ENCODE peak calls at places on chromosome 19, in six cellular contexts. M, G, E, V, W and Y are unnamed samples.

GRCh38 chr19:5220361-5220760 is 120.3 kb downstream of the PTPRS start:
- DNase-seq in E (no peak), W (no peak), V (no peak), M (no peak), G (no peak), Y (no peak)

GRCh38 chr19:44587863-44588752 is 25.3 kb upstream of the IGSF23 start:
- DNase-seq in M (no peak), W (no peak), V (no peak), G (peak), E (no peak), Y (no peak)

GRCh38 chr19:14440049-14440448 is 6.9 kb downstream of the PKN1 start:
- DNase-seq in G (no peak), M (peak), V (peak), W (peak), E (peak), Y (peak)

GRCh38 chr19:27822336-27822735 is 1390.6 kb downstream of the UQCRFS1 start:
- DNase-seq in V (no peak), E (no peak), M (no peak), W (no peak), G (no peak), Y (no peak)

GRCh38 chr19:46076951-46077814 is 36.4 kb upstream of the IGFL4 start:
- DNase-seq in M (no peak), E (no peak), V (peak), G (peak), W (no peak), Y (peak)

GRCh38 chr19:16587031-16588023 is 15.1 kb upstream of the SLC35E1 start:
- DNase-seq in V (no peak), G (no peak), W (no peak), E (peak), M (no peak), Y (peak)

GRCh38 chr19:33472696-33473624 is 48.6 kb downstream of the PEPD start:
- DNase-seq in M (no peak), E (no peak), W (no peak), V (no peak), G (peak), Y (no peak)

GRCh38 chr19:50478901-50479715 is 2.5 kb upstream of the GARIN5A start:
- DNase-seq in W (no peak), M (no peak), E (no peak), V (no peak), G (no peak), Y (peak)

GRCh38 chr19:46489445-46490272 is 6.0 kb downstream of the PNMA8B start:
- DNase-seq in G (no peak), E (no peak), W (peak), M (peak), V (no peak), Y (no peak)

GRCh38 chr19:35885909-35886308 is 14.4 kb downstream of the NFKBID start:
- DNase-seq in G (no peak), V (no peak), M (no peak), W (no peak), E (no peak), Y (no peak)

GRCh38 chr19:41597600-41598041 is 21.7 kb downstream of the CEACAM21 start:
- DNase-seq in V (peak), W (peak), G (peak), M (peak), E (peak), Y (peak)

GRCh38 chr19:5147971-5148793 is 179.3 kb downstream of the KDM4B start:
- DNase-seq in G (no peak), V (peak), W (peak), M (peak), E (no peak), Y (no peak)

GRCh38 chr19:10246511-10246910 is 5.5 kb upstream of the MRPL4 start:
- DNase-seq in M (no peak), E (no peak), V (no peak), W (no peak), G (no peak), Y (no peak)

GRCh38 chr19:46461537-46461936 is 9.8 kb downstream of the PNMA8A start:
- DNase-seq in V (no peak), W (no peak), M (no peak), G (no peak), E (no peak), Y (no peak)

GRCh38 chr19:58555920-58556632 is 1.2 kb upstream of the CHMP2A start:
- DNase-seq in M (peak), G (no peak), E (no peak), W (no peak), V (no peak), Y (no peak)

GRCh38 chr19:45428385-45429231 is 4.9 kb upstream of the ERCC1 start:
- DNase-seq in M (peak), W (peak), G (no peak), E (no peak), V (no peak), Y (no peak)

GRCh38 chr19:42122691-42123607 is 9.3 kb downstream of the POU2F2 start:
- DNase-seq in V (no peak), E (no peak), W (no peak), G (no peak), M (no peak), Y (no peak)

GRCh38 chr19:38781058-38781457 is 7.7 kb upstream of the LGALS7 start:
- DNase-seq in W (no peak), M (no peak), E (no peak), G (no peak), V (no peak), Y (no peak)

GRCh38 chr19:48988860-48989259 is 4.2 kb downstream of the GYS1 start:
- DNase-seq in G (no peak), W (no peak), V (no peak), E (no peak), M (no peak), Y (no peak)

GRCh38 chr19:38958301-38958700 is 17.2 kb downstream of the FBXO17 start:
- DNase-seq in G (no peak), M (no peak), W (no peak), V (no peak), E (no peak), Y (no peak)

GRCh38 chr19:23998568-23998967 is 83.9 kb downstream of the ZNF726 start:
- DNase-seq in M (no peak), W (no peak), V (no peak), G (no peak), E (no peak), Y (no peak)

GRCh38 chr19:14118165-14119051 is 846 bp upstream of the PRKACA start:
- DNase-seq in G (no peak), V (peak), E (peak), W (peak), M (peak), Y (peak)

GRCh38 chr19:29311391-29311790 is 98.4 kb upstream of the UQCRFS1 start:
- DNase-seq in E (no peak), M (no peak), W (no peak), V (no peak), G (no peak), Y (no peak)

GRCh38 chr19:29596885-29597525 is 9.1 kb upstream of the POP4 start:
- DNase-seq in M (no peak), V (no peak), G (peak), W (no peak), E (no peak), Y (no peak)

GRCh38 chr19:10113964-10114650 is 2.6 kb downstream of the P2RY11 start:
- DNase-seq in W (no peak), G (no peak), M (no peak), V (no peak), E (no peak), Y (no peak)

GRCh38 chr19:35179830-35180229 is 25.3 kb downstream of the FXYD5 start:
- DNase-seq in G (no peak), E (no peak), M (no peak), V (no peak), W (no peak), Y (peak)

GRCh38 chr19:29623726-29624488 is 17.8 kb downstream of the POP4 start:
- DNase-seq in M (no peak), E (no peak), W (no peak), G (no peak), V (no peak), Y (no peak)

GRCh38 chr19:35204799-35205732 is 23.5 kb downstream of the FAM187B start:
- DNase-seq in G (no peak), V (no peak), W (no peak), E (no peak), M (no peak), Y (no peak)

GRCh38 chr19:4699826-4700572 is 23.6 kb downstream of the DPP9 start:
- DNase-seq in W (no peak), E (no peak), M (no peak), V (no peak), G (no peak), Y (no peak)

GRCh38 chr19:6963937-6964336 is 57.3 kb downstream of the MBD3L2B start:
- DNase-seq in E (peak), V (no peak), M (no peak), G (no peak), W (no peak), Y (peak)

GRCh38 chr19:48718711-48719231 is 754 bp downstream of the MAMSTR start:
- DNase-seq in G (no peak), M (no peak), E (no peak), V (no peak), W (no peak), Y (no peak)

GRCh38 chr19:33279430-33280350 is 22.6 kb downstream of the CEBPA start:
- DNase-seq in W (no peak), M (no peak), E (no peak), V (no peak), G (no peak), Y (no peak)

GRCh38 chr19:39052846-39053245 is 20.5 kb upstream of the FBXO27 start:
- DNase-seq in E (no peak), V (no peak), G (no peak), M (no peak), W (no peak), Y (no peak)

GRCh38 chr19:4582980-4583842 is 23.7 kb upstream of the SEMA6B start:
- DNase-seq in W (no peak), G (no peak), M (no peak), V (no peak), E (no peak), Y (no peak)

GRCh38 chr19:29665215-29665825 is at the start of gene PLEKHF1:
- DNase-seq in G (no peak), V (peak), M (peak), W (peak), E (peak), Y (no peak)

GRCh38 chr19:30686252-30686762 is 314.1 kb downstream of the ZNF536 start:
- DNase-seq in E (no peak), V (no peak), M (no peak), G (no peak), W (no peak), Y (no peak)
- H3K4me3 ChIP-seq in E (no peak), V (no peak), M (peak), G (no peak), W (no peak), Y (no peak)

GRCh38 chr19:18539372-18539771 is 4.0 kb downstream of the FKBP8 start:
- DNase-seq in E (no peak), V (no peak), M (no peak), G (no peak), W (no peak), Y (no peak)

GRCh38 chr19:18542936-18543813 is at the start of gene FKBP8:
- DNase-seq in W (peak), E (peak), M (peak), G (peak), V (peak), Y (peak)

GRCh38 chr19:18541258-18541991 is 1.9 kb downstream of the FKBP8 start:
- DNase-seq in E (no peak), M (no peak), W (peak), G (no peak), V (no peak), Y (no peak)

GRCh38 chr19:18541992-18542935 is 1.1 kb downstream of the FKBP8 start:
- DNase-seq in W (no peak), V (no peak), M (no peak), E (no peak), G (no peak), Y (no peak)

GRCh38 chr19:18543814-18544475 is 572 bp upstream of the FKBP8 start:
- DNase-seq in V (peak), M (no peak), E (peak), G (no peak), W (no peak), Y (peak)
- H3K4me3 ChIP-seq in V (no peak), M (peak), E (peak), G (peak), W (peak), Y (peak)

DNA sequence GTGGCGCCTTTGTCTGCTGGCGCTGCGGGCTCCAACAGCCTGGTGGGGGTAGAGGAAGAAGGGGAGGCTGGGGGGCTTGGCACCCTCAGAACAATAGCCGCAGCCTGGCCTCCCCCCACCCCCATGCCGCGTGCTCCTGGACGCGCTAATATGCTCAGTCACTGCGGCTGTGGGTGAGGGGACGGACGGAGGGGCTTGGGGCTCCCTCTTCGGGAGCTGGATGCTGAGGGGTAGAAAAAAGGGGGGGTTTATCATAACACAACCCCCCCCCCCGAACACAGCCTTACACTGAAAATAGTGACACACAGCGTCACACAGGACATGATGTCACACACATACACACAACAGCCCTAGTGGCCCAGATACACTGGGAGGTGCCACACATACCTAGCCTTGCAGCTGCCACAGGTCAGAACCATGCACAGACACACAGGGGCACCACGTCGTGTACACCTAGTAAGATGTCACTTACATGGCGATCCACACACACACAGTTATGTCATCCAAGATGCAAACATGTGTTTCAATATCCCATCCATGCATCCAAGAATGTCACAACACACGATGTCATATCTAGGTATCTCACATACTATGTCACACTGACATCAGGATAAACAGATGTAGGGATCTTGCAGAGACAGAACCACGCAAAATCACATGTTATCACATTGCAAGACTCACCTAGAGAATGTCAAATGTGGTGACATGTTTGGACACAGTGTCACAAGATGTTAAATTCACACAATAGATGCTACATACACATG is 760 bp downstream of the MAST1 start:
- DNase-seq in V (no peak), G (no peak), M (no peak), E (no peak), W (no peak), Y (peak)
- H3K4me3 ChIP-seq in V (no peak), G (no peak), M (peak), E (peak), W (peak), Y (peak)

DNA sequence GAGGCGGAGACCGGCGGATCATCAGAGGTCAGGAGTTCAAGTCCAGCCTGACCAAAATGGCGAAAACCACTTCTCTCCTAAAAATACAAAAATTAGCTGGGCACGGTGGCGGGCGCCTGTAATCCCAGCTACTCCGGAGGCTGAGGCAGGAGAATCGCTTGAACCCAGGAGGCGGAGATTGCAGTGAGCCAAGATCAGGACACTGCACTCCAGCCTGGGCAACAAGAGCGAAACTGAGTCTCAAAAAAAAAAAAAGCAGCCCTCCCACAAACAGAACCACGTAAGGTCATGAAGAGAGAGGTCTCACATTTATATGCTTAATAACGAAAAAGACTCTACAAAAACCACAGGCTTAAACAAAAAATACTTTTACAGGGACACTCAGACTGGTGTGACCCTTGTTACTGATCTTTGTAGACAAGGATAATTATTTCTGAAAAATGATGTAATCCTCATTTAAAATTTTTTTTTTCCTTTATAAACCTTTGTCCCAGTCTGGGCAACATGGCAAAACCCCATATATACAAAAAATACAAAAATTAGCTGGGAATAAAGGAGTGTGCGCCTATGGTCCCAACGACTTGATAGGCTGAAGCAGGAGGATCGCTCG is 909 bp upstream of the ZNF77 start:
- DNase-seq in E (no peak), V (no peak), M (no peak), W (no peak), G (no peak), Y (no peak)
- H3K4me3 ChIP-seq in E (peak), V (peak), M (peak), W (peak), G (peak), Y (peak)

GRCh38 chr19:52138614-52139290 is 986 bp downstream of the ZNF616 start:
- DNase-seq in G (no peak), M (no peak), W (no peak), V (no peak), E (no peak), Y (peak)
- H3K4me3 ChIP-seq in G (peak), M (peak), W (peak), V (peak), E (peak), Y (peak)

GRCh38 chr19:18943465-18943864 is 2.4 kb upstream of the HOMER3 start:
- DNase-seq in M (no peak), E (no peak), G (no peak), W (no peak), V (no peak), Y (no peak)

GRCh38 chr19:18940791-18941627 is at the start of gene HOMER3:
- DNase-seq in G (no peak), V (peak), W (peak), M (peak), E (peak), Y (peak)

GRCh38 chr19:18939922-18940775 is 868 bp downstream of the HOMER3 start:
- DNase-seq in E (no peak), V (peak), G (no peak), M (peak), W (peak), Y (no peak)

GRCh38 chr19:18942692-18943091 is 1.7 kb upstream of the HOMER3 start:
- DNase-seq in M (no peak), W (no peak), G (no peak), E (no peak), V (no peak), Y (no peak)

GRCh38 chr19:18941628-18942354 is 774 bp upstream of the HOMER3 start:
- DNase-seq in V (no peak), W (no peak), M (no peak), G (no peak), E (no peak), Y (no peak)
- H3K4me3 ChIP-seq in V (no peak), W (peak), M (peak), G (peak), E (no peak), Y (peak)

DNA sequence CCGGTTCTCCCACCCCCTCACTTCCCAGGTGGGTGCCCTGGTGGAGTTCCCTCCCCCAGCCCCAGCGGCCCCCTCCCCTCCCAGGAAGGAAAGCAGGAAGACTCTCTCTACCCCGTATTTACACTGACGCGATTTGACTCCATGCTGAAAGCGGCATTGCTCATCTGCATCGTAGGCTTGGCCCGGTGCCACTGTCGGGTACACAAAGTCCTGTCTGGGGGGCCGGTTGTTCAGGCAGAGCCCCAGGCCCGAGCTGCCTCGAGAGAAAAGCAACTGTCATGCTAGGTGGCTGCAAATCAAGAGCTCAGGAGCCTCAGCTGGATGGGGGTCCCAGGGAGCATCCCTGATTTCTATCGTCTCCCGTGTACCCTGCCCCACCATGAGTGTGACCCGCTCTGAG is 14.9 kb downstream of the ADAMTS10 start:
- DNase-seq in W (no peak), M (no peak), V (no peak), E (no peak), G (no peak), Y (no peak)
- H3K4me3 ChIP-seq in W (no peak), M (no peak), V (no peak), E (no peak), G (no peak), Y (no peak)

GRCh38 chr19:1791879-1792278 is 20.2 kb downstream of the ATP8B3 start:
- DNase-seq in W (no peak), V (no peak), M (no peak), G (no peak), E (no peak), Y (no peak)
- H3K4me3 ChIP-seq in W (no peak), V (no peak), M (no peak), G (no peak), E (no peak), Y (no peak)

GRCh38 chr19:2888739-2889224 is 11.9 kb upstream of the ZNF57 start:
- DNase-seq in W (peak), M (no peak), G (no peak), E (peak), V (no peak), Y (peak)
- H3K4me3 ChIP-seq in W (peak), M (peak), G (no peak), E (no peak), V (no peak), Y (peak)

GRCh38 chr19:12034196-12034595 is 1.3 kb downstream of the ZNF433 start:
- DNase-seq in E (no peak), W (no peak), V (no peak), G (no peak), M (no peak), Y (no peak)
- H3K4me3 ChIP-seq in E (no peak), W (peak), V (no peak), G (peak), M (peak), Y (no peak)